ENCODE peak calls at places on chromosome 11, in ten cellular contexts. R is CD8-positive, alpha-beta memory T cell; K is psoas muscle; L is choroid plexus epithelial cell; S is mucosa of descending colon; Q is fibroblast of lung; V is A673; P is ovary; X is fibroblast of villous mesenchyme; U is osteoblast. E is an unnamed sample.
A peak's percentile ranks its signal among the peaks of the same experiment; 100 is the strongest.

GRCh38 chr11:83072689-83073242 is 1.1 kb upstream of the RAB30 start:
- DNase-seq in X (no peak), S (no peak), L (no peak), P (no peak), K (no peak), U (peak; percentile 46), V (peak; percentile 27), R (no peak), Q (no peak), E (no peak)

GRCh38 chr11:111387318-111387863 is 8.3 kb upstream of the POU2AF1 start:
- DNase-seq in L (no peak), X (no peak), Q (no peak), K (peak; percentile 21), U (no peak), V (peak; percentile 94), S (peak; percentile 93), P (no peak), R (no peak), E (no peak)

GRCh38 chr11:113001709-113002108 is 40.5 kb downstream of the NCAM1 start:
- DNase-seq in U (no peak), Q (no peak), R (no peak), S (no peak), X (no peak), P (peak; percentile 49), L (no peak), V (no peak), K (no peak), E (no peak)

GRCh38 chr11:94788396-94788795 is 20.2 kb downstream of the AMOTL1 start:
- DNase-seq in V (no peak), S (no peak), Q (no peak), X (peak; percentile 59), U (no peak), P (no peak), L (no peak), R (no peak), K (no peak), E (no peak)

GRCh38 chr11:73394416-73395296 is 18.5 kb downstream of the RELT start:
- DNase-seq in P (peak; percentile 33), X (no peak), V (no peak), U (no peak), L (no peak), Q (no peak), R (no peak), S (no peak), K (no peak), E (peak; percentile 73)

GRCh38 chr11:5038336-5038735 is 8.0 kb upstream of the OR52J3 start:
- DNase-seq in R (no peak), Q (no peak), S (no peak), K (no peak), P (no peak), X (no peak), L (no peak), U (no peak), V (no peak), E (no peak)

GRCh38 chr11:3223932-3224729 is 5.5 kb upstream of the MRGPRG start:
- DNase-seq in S (no peak), X (no peak), L (no peak), Q (no peak), U (peak; percentile 76), V (no peak), P (no peak), K (no peak), R (no peak), E (peak; percentile 64)

GRCh38 chr11:746289-747175 is 732 bp upstream of the TALDO1 start:
- DNase-seq in R (no peak), L (peak; percentile 14), U (peak; percentile 60), V (peak; percentile 66), S (no peak), X (peak; percentile 16), K (no peak), Q (no peak), P (no peak), E (peak; percentile 67)

GRCh38 chr11:15236514-15236913 is 121.8 kb downstream of the INSC start:
- DNase-seq in U (no peak), K (no peak), P (no peak), S (no peak), Q (no peak), L (no peak), V (no peak), X (no peak), R (no peak), E (no peak)

GRCh38 chr11:19577849-19578619 is 134.6 kb upstream of the NAV2 start:
- DNase-seq in V (peak; percentile 3), U (peak; percentile 82), P (peak; percentile 58), X (peak; percentile 62), R (no peak), Q (peak; percentile 26), K (peak; percentile 33), S (no peak), L (peak; percentile 60), E (no peak)

GRCh38 chr11:78259777-78260470 is 71.2 kb downstream of the USP35 start:
- DNase-seq in V (no peak), K (no peak), Q (no peak), L (no peak), U (no peak), P (no peak), S (no peak), R (no peak), X (no peak), E (no peak)

GRCh38 chr11:66126064-66126463 is 56.0 kb downstream of the PACS1 start:
- DNase-seq in L (no peak), X (no peak), R (no peak), V (no peak), S (no peak), K (no peak), U (no peak), P (no peak), Q (no peak), E (no peak)
- H3K4me3 ChIP-seq in L (no peak overlapping the region), X (no peak overlapping the region), R (no peak overlapping the region), V (no peak overlapping the region), S (no peak overlapping the region), K (no peak overlapping the region), U (no peak overlapping the region), P (no peak overlapping the region), Q (no peak overlapping the region), E (no peak overlapping the region)

GRCh38 chr11:66315498-66315885 is 1.4 kb downstream of the CD248 start:
- DNase-seq in Q (no peak), V (no peak), R (no peak), K (no peak), U (peak; percentile 70), S (no peak), L (no peak), P (no peak), X (peak; percentile 40), E (no peak)
- H3K4me3 ChIP-seq in Q (peak overlapping the region; percentile 83), V (peak overlapping the region; percentile 57), R (no peak overlapping the region), K (peak overlapping the region; percentile 69), U (peak overlapping the region; percentile 75), S (no peak overlapping the region), L (peak overlapping the region; percentile 74), P (peak overlapping the region; percentile 43), X (peak overlapping the region; percentile 91), E (no peak overlapping the region)

GRCh38 chr11:89361738-89362137 is 129.4 kb downstream of the NOX4 start:
- DNase-seq in L (no peak), V (no peak), R (no peak), Q (no peak), P (no peak), K (no peak), S (no peak), U (no peak), X (no peak), E (no peak)
- H3K4me3 ChIP-seq in L (no peak overlapping the region), V (no peak overlapping the region), R (no peak overlapping the region), Q (no peak overlapping the region), P (no peak overlapping the region), K (no peak overlapping the region), S (no peak overlapping the region), U (no peak overlapping the region), X (no peak overlapping the region), E (no peak overlapping the region)

DNA sequence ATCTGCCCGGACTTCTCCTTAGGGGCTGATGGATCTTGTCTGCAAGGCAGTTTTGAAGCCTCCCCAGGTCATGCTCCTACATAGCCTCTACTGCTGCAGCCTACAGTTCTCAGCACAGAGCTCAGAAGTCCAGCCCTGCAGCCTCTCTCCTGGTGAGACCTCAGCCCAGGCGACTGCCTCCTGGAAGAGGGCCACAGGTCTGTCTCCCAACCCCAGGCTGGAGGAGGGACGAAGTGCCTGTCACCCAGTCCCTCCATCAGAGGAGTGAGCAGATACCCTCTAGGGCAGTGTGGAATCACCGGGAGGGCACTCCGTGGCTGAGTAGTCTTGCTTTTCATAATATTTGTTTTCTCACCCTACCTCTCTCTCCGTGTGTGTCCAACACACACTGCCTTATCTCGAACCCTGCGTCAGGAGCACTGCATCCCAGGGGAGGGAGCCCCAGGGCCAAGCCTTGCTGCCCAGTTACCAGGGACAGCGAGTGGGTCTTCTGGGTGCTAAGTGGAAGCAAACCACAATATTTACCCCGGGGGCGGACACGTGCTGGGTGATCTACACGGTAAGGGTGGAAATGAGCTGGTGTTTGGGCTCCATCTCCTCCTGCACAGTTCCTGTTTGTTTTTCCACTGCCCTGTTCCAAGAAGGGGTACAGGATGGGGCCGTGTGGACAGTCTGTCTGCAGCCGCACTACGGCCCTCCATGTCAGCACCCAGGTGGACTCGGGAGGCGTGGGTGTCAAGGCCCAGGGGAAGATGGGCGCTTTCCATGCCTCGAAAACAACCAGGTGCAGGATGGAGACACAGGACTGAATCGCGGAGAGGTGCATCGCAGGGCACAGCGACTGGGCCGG is 133.8 kb upstream of the HSD17B12 start:
- DNase-seq in L (no peak), V (no peak), K (no peak), R (no peak), S (no peak), X (no peak), P (peak; percentile 48), U (no peak), Q (no peak), E (no peak)
- H3K4me3 ChIP-seq in L (no peak overlapping the region), V (no peak overlapping the region), K (peak overlapping the region; percentile 48), R (no peak overlapping the region), S (no peak overlapping the region), X (no peak overlapping the region), P (peak overlapping the region; percentile 36), U (no peak overlapping the region), Q (no peak overlapping the region), E (no peak overlapping the region)

GRCh38 chr11:118210323-118210722 is 14.5 kb downstream of the JAML start:
- DNase-seq in K (no peak), V (no peak), X (no peak), P (no peak), L (no peak), S (no peak), U (no peak), Q (no peak), R (no peak), E (no peak)
- H3K4me3 ChIP-seq in K (no peak overlapping the region), V (no peak overlapping the region), X (no peak overlapping the region), P (no peak overlapping the region), L (no peak overlapping the region), S (no peak overlapping the region), U (no peak overlapping the region), Q (no peak overlapping the region), R (no peak overlapping the region), E (no peak overlapping the region)

GRCh38 chr11:119423459-119424254 is 685 bp upstream of the THY1 start:
- DNase-seq in S (no peak), P (no peak), K (no peak), L (no peak), R (no peak), U (no peak), V (peak; percentile 42), X (no peak), Q (no peak), E (no peak)
- H3K4me3 ChIP-seq in S (no peak overlapping the region), P (peak overlapping the region; percentile 42), K (no peak overlapping the region), L (no peak overlapping the region), R (no peak overlapping the region), U (peak overlapping the region; percentile 92), V (peak overlapping the region; percentile 89), X (peak overlapping the region; percentile 77), Q (peak overlapping the region; percentile 25), E (no peak overlapping the region)